ENCODE peak calls at places on chromosomes 1 and 21, in six cellular contexts. L is GM19239, U is neural crest cell, Z is NCI-H345, F is left ventricle myocardium inferior, Q is astrocyte of the cerebellum. A is an unnamed sample.

GRCh38 chr1:235011599-235012435 is 116.8 kb downstream of the TOMM20 start:
- DNase-seq in L (peak), U (no peak), Z (no peak), F (peak), Q (peak), A (peak)

GRCh38 chr1:10694274-10694632 is 102.2 kb downstream of the CASZ1 start:
- DNase-seq in L (peak), U (no peak), Z (no peak), F (no peak), Q (no peak), A (no peak)

GRCh38 chr1:31572323-31573104 is 3.8 kb upstream of the TINAGL1 start:
- DNase-seq in L (no peak), U (no peak), Z (no peak), F (no peak), Q (no peak), A (no peak)

GRCh38 chr1:31782766-31783410 is 18.7 kb upstream of the ADGRB2 start:
- DNase-seq in L (no peak), U (no peak), Z (no peak), F (no peak), Q (no peak), A (peak)

GRCh38 chr1:116062201-116062600 is 49.0 kb upstream of the MAB21L3 start:
- DNase-seq in L (no peak), U (no peak), Z (no peak), F (no peak), Q (no peak), A (no peak)

GRCh38 chr1:117571496-117571895 is 34.4 kb upstream of the TENT5C start:
- DNase-seq in L (no peak), U (no peak), Z (no peak), F (no peak), Q (no peak), A (no peak)

GRCh38 chr1:36503159-36503558 is 20.4 kb upstream of the CSF3R start:
- DNase-seq in L (no peak), U (no peak), Z (no peak), F (no peak), Q (no peak), A (no peak)

GRCh38 chr1:186404454-186405051 is 28.9 kb downstream of the ODR4 start:
- DNase-seq in L (peak), U (no peak), Z (peak), F (no peak), Q (peak), A (no peak)

GRCh38 chr1:47513393-47513792 is 75.5 kb downstream of the FOXD2 start:
- DNase-seq in L (no peak), U (no peak), Z (no peak), F (no peak), Q (no peak), A (no peak)

GRCh38 chr1:75083848-75084514 is 50.2 kb upstream of the LHX8 start:
- DNase-seq in L (no peak), U (no peak), Z (no peak), F (no peak), Q (no peak), A (no peak)

GRCh38 chr1:185987611-185988441 is 253.6 kb downstream of the HMCN1 start:
- DNase-seq in L (no peak), U (no peak), Z (no peak), F (no peak), Q (no peak), A (no peak)

GRCh38 chr1:226986496-226987178 is 46.5 kb downstream of the COQ8A start:
- DNase-seq in L (no peak), U (no peak), Z (no peak), F (no peak), Q (no peak), A (no peak)

GRCh38 chr1:83834621-83835264 is 164.2 kb downstream of the TTLL7 start:
- DNase-seq in L (no peak), U (no peak), Z (no peak), F (no peak), Q (no peak), A (no peak)

GRCh38 chr1:222019029-222019428 is 277.1 kb upstream of the DUSP10 start:
- DNase-seq in L (no peak), U (no peak), Z (no peak), F (no peak), Q (no peak), A (no peak)

GRCh38 chr1:42240964-42241755 is 76.6 kb upstream of the GUCA2A start:
- DNase-seq in L (no peak), U (no peak), Z (no peak), F (no peak), Q (peak), A (no peak)

GRCh38 chr1:198641506-198641905 is 2.7 kb downstream of the PTPRC start:
- DNase-seq in L (no peak), U (no peak), Z (no peak), F (no peak), Q (no peak), A (no peak)

GRCh38 chr1:78049396-78049795 is 3.6 kb downstream of the GIPC2 start:
- DNase-seq in L (no peak), U (no peak), Z (no peak), F (no peak), Q (no peak), A (no peak)

GRCh38 chr1:181135815-181136737 is 47.6 kb downstream of the IER5 start:
- DNase-seq in L (no peak), U (no peak), Z (no peak), F (no peak), Q (peak), A (no peak)

GRCh38 chr1:211951856-211952255 is 83.5 kb downstream of the INTS7 start:
- DNase-seq in L (peak), U (no peak), Z (no peak), F (no peak), Q (peak), A (peak)

GRCh38 chr1:7384679-7385078 is 386.4 kb upstream of the VAMP3 start:
- DNase-seq in L (no peak), U (no peak), Z (no peak), F (peak), Q (no peak), A (no peak)

GRCh38 chr1:87644500-87645245 is 316.0 kb downstream of the LMO4 start:
- DNase-seq in L (no peak), U (no peak), Z (peak), F (no peak), Q (peak), A (no peak)

GRCh38 chr1:89523597-89524368 is 846 bp upstream of the LRRC8B start:
- DNase-seq in L (peak), U (no peak), Z (peak), F (peak), Q (no peak), A (no peak)

GRCh38 chr1:36532810-36533401 is 50.2 kb upstream of the CSF3R start:
- DNase-seq in L (no peak), U (no peak), Z (no peak), F (no peak), Q (no peak), A (no peak)

GRCh38 chr1:9600861-9601834 is 12.4 kb downstream of the TMEM201 start:
- DNase-seq in L (no peak), U (no peak), Z (no peak), F (no peak), Q (no peak), A (no peak)

GRCh38 chr21:45138199-45139002 is 64.0 kb downstream of the ADARB1 start:
- DNase-seq in L (peak), U (peak), Z (peak), F (peak), Q (peak), A (peak)

GRCh38 chr1:218772575-218772974 is 401.1 kb upstream of the LYPLAL1 start:
- DNase-seq in L (no peak), U (no peak), Z (no peak), F (no peak), Q (peak), A (no peak)